ENCODE peak calls at places on chromosomes 4 and X, in seven cellular contexts. Z, B, C, R, M, P and G are unnamed samples. For H3K9me3 and H3K4me1, the result is how much of the 10 kb centered on the place peaks cover.

GRCh38 chr4:153533387-153533786 is 67.2 kb downstream of the TMEM131L start:
- DNase-seq in Z (no peak), B (no peak), C (no peak), R (no peak), M (no peak), P (no peak), G (no peak)

GRCh38 chr4:32826169-32826568 is 2106.0 kb downstream of the PCDH7 start:
- DNase-seq in Z (peak), B (no peak), C (no peak), R (no peak), M (no peak), P (no peak), G (no peak)

GRCh38 chrX:150966235-150966634 is 16.9 kb upstream of the HMGB3 start:
- DNase-seq in Z (no peak), B (no peak), C (no peak), R (no peak), M (no peak), P (no peak), G (no peak)

GRCh38 chrX:18351774-18352173 is 2.7 kb downstream of the SCML2 start:
- DNase-seq in Z (no peak), B (no peak), C (no peak), R (no peak), M (no peak), P (no peak), G (no peak)

GRCh38 chrX:108313662-108314061 is 124.6 kb downstream of the COL4A6 start:
- DNase-seq in Z (no peak), B (no peak), C (no peak), R (no peak), M (no peak), P (no peak), G (no peak)

GRCh38 chr4:169975837-169976796 is 50.1 kb downstream of the MFAP3L start:
- DNase-seq in Z (peak), B (no peak), C (no peak), R (peak), M (no peak), P (no peak), G (no peak)

GRCh38 chrX:30023451-30023850 is 191.9 kb upstream of the MAGEB2 start:
- DNase-seq in Z (no peak), B (no peak), C (no peak), R (no peak), M (no peak), P (no peak), G (no peak)

GRCh38 chr4:3339566-3339965 is 46.7 kb downstream of the RGS12 start:
- DNase-seq in Z (no peak), B (no peak), C (no peak), R (no peak), M (no peak), P (no peak), G (no peak)

GRCh38 chrX:52424658-52425057 is 55.8 kb downstream of the XAGE2 start:
- DNase-seq in Z (no peak), B (no peak), C (no peak), R (no peak), M (no peak), P (no peak), G (no peak)

GRCh38 chr4:128661529-128661928 is 148.0 kb upstream of the JADE1 start:
- DNase-seq in Z (no peak), B (no peak), C (no peak), R (no peak), M (no peak), P (no peak), G (no peak)

GRCh38 chr4:73883306-73883705 is 14.1 kb downstream of the CXCL1 start:
- DNase-seq in Z (no peak), B (no peak), C (peak), R (no peak), M (no peak), P (no peak), G (no peak)

GRCh38 chr4:58144721-58145120 is 1034.5 kb upstream of the IGFBP7 start:
- DNase-seq in Z (no peak), B (no peak), C (no peak), R (no peak), M (no peak), P (no peak), G (no peak)

GRCh38 chr4:453267-453666 is 45.7 kb downstream of the ZNF721 start:
- DNase-seq in Z (no peak), B (no peak), C (no peak), R (no peak), M (no peak), P (no peak), G (no peak)
- H3K9me3 ChIP-seq in Z (half or more), B (half or more), C (under half), R (under half), M (half or more), P (half or more), G (half or more)

GRCh38 chr4:5043579-5043978 is 7.7 kb upstream of the STK32B start:
- DNase-seq in Z (no peak), B (no peak), C (no peak), R (no peak), M (no peak), P (no peak), G (no peak)
- H3K4me3 ChIP-seq in Z (no peak), B (no peak), C (no peak), R (no peak), M (no peak), P (no peak), G (no peak)

GRCh38 chrX:151985531-151985930 is 11.1 kb upstream of the GABRE start:
- DNase-seq in Z (no peak), B (no peak), C (no peak), R (no peak), M (no peak), P (no peak), G (no peak)
- H3K4me1 ChIP-seq in Z (under half), B (under half), C (under half), R (under half), M (under half), P (under half), G (under half)

GRCh38 chr4:11252149-11252548 is 176.5 kb downstream of the HS3ST1 start:
- DNase-seq in Z (no peak), B (no peak), C (no peak), R (no peak), M (no peak), P (no peak), G (no peak)
- H3K9me3 ChIP-seq in Z (under half), B (under half), C (under half), R (under half), M (under half), P (under half), G (under half)

GRCh38 chr4:26858947-26859401 is 1.7 kb upstream of the STIM2 start:
- DNase-seq in Z (no peak), B (no peak), C (no peak), R (no peak), M (no peak), P (no peak), G (no peak)
- H3K4me3 ChIP-seq in Z (peak), B (no peak), C (no peak), R (peak), M (peak), P (peak), G (peak)

GRCh38 chrX:72271091-72271490 is 6.0 kb downstream of the RPS4X start:
- DNase-seq in Z (no peak), B (no peak), C (no peak), R (no peak), M (no peak), P (no peak), G (no peak)
- H3K4me1 ChIP-seq in Z (under half), B (under half), C (under half), R (under half), M (under half), P (under half), G (under half)

GRCh38 chr4:186723207-186724047 is at the start of gene FAT1:
- DNase-seq in Z (peak), B (no peak), C (peak), R (peak), M (no peak), P (peak), G (no peak)
- H3K9me3 ChIP-seq in Z (under half), B (under half), C (under half), R (under half), M (under half), P (under half), G (under half)

DNA sequence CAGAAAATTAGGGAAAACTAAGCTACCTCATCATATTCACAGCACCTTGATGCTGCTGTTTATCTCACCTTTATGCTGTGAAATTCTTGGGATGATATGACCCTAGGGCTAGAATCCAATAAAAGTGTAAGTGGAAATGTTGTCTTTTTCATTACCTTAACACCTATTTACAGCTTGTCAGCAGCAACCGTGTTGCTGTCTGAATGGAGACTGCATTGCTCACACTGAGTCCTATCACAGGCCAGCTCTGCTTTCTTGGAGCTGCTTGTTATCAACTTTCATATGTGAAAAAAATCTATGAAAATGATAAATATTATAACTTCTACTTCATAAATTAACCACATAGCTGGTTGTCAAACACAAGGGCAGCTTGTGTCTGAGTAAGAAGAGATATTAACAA is 789.5 kb downstream of the TECRL start:
- DNase-seq in Z (no peak), B (no peak), C (no peak), R (no peak), M (no peak), P (no peak), G (no peak)
- H3K4me3 ChIP-seq in Z (no peak), B (no peak), C (no peak), R (no peak), M (no peak), P (no peak), G (no peak)